ENCODE peak calls at places on chromosome 13, in five cellular contexts. G is AG08396, M is NAMALWA, C is fibroblast of the aortic adventitia, A is fibroblast of lung. W is an unnamed sample.

GRCh38 chr13:65597839-65598818 is 1632.0 kb downstream of the PCDH9 start:
- DNase-seq in G (no peak), M (no peak), C (peak; percentile 75), A (peak; percentile 77), W (peak; percentile 50)

GRCh38 chr13:41813426-41813825 is 147.5 kb downstream of the VWA8 start:
- DNase-seq in G (peak; percentile 10), M (no peak), C (peak; percentile 60), A (peak; percentile 45), W (no peak)

GRCh38 chr13:24541127-24541475 is 28.5 kb upstream of the PARP4 start:
- DNase-seq in G (no peak), M (no peak), C (no peak), A (no peak), W (no peak)

GRCh38 chr13:75798353-75799245 is 162.5 kb downstream of the LMO7 start:
- DNase-seq in G (no peak), M (no peak), C (peak; percentile 62), A (no peak), W (no peak)

GRCh38 chr13:24610956-24611355 is 69.3 kb upstream of the ATP12A start:
- DNase-seq in G (no peak), M (no peak), C (no peak), A (no peak), W (no peak)

GRCh38 chr13:84430441-84430840 is 548.2 kb upstream of the SLITRK1 start:
- DNase-seq in G (no peak), M (no peak), C (peak; percentile 30), A (no peak), W (no peak)

GRCh38 chr13:113849981-113850721 is 13.7 kb downstream of the GAS6 start:
- DNase-seq in G (no peak), M (no peak), C (no peak), A (no peak), W (no peak)

GRCh38 chr13:95834134-95834765 is 157.3 kb downstream of the DNAJC3 start:
- DNase-seq in G (peak; percentile 78), M (peak; percentile 87), C (peak; percentile 74), A (peak; percentile 69), W (peak; percentile 59)

GRCh38 chr13:108283110-108283509 is 13.6 kb downstream of the TNFSF13B start:
- DNase-seq in G (no peak), M (no peak), C (peak; percentile 41), A (peak; percentile 58), W (no peak)

GRCh38 chr13:100602472-100603142 is 14.0 kb upstream of the GGACT start:
- DNase-seq in G (no peak), M (no peak), C (peak; percentile 12), A (no peak), W (no peak)

GRCh38 chr13:84192125-84192524 is 309.9 kb upstream of the SLITRK1 start:
- DNase-seq in G (peak; percentile 29), M (no peak), C (peak; percentile 87), A (peak; percentile 47), W (peak; percentile 43)

GRCh38 chr13:44238011-44238421 is 135.6 kb upstream of the SERP2 start:
- DNase-seq in G (no peak), M (no peak), C (peak; percentile 68), A (peak; percentile 81), W (no peak)

GRCh38 chr13:94800423-94800822 is 88.1 kb upstream of the SOX21 start:
- DNase-seq in G (no peak), M (no peak), C (no peak), A (peak; percentile 2), W (no peak)

GRCh38 chr13:53041968-53042485 is 13.4 kb downstream of the OLFM4 start:
- DNase-seq in G (no peak), M (no peak), C (no peak), A (no peak), W (no peak)

GRCh38 chr13:110280996-110281688 is 25.8 kb downstream of the COL4A1 start:
- DNase-seq in G (no peak), M (no peak), C (no peak), A (no peak), W (no peak)

GRCh38 chr13:27878274-27878673 is 41.5 kb upstream of the PDX1 start:
- DNase-seq in G (no peak), M (no peak), C (no peak), A (no peak), W (no peak)

GRCh38 chr13:41511827-41512226 is 54.5 kb downstream of the RGCC start:
- DNase-seq in G (no peak), M (no peak), C (no peak), A (no peak), W (no peak)

GRCh38 chr13:99370476-99371272 is 63.5 kb upstream of the GPR183 start:
- DNase-seq in G (no peak), M (no peak), C (no peak), A (no peak), W (no peak)

GRCh38 chr13:80562423-80562822 is 221.5 kb upstream of the SPRY2 start:
- DNase-seq in G (no peak), M (no peak), C (no peak), A (no peak), W (no peak)

GRCh38 chr13:65353951-65354350 is 1876.2 kb downstream of the PCDH9 start:
- DNase-seq in G (no peak), M (no peak), C (no peak), A (no peak), W (no peak)

GRCh38 chr13:114107686-114108081 is 24.7 kb downstream of the RASA3 start:
- DNase-seq in G (peak; percentile 89), M (no peak), C (peak; percentile 65), A (peak; percentile 92), W (peak; percentile 76)

GRCh38 chr13:59488436-59488835 is 675.3 kb downstream of the DIAPH3 start:
- DNase-seq in G (no peak), M (no peak), C (no peak), A (peak; percentile 66), W (no peak)

GRCh38 chr13:109243311-109243951 is 543.0 kb downstream of the IRS2 start:
- DNase-seq in G (peak; percentile 69), M (no peak), C (peak; percentile 87), A (peak; percentile 83), W (peak; percentile 92)

W was measured in astrocyte of the cerebellum.